ENCODE peak calls at places on chromosomes 16 and 17, in eight cellular contexts. D, K, O, E, N, B, W and R are unnamed samples.

GRCh38 chr17:37062036-37062435 is 113.3 kb downstream of the AATF start:
- DNase-seq in K (no peak), N (no peak), E (no peak), W (no peak), D (no peak), O (no peak), B (no peak), R (no peak)

GRCh38 chr17:61088556-61088955 is 311.1 kb upstream of the TBX2 start:
- DNase-seq in D (no peak), E (no peak), O (no peak), K (no peak), B (no peak), W (peak), N (no peak), R (no peak)

GRCh38 chr16:88809068-88809675 is 2.6 kb downstream of the APRT start:
- DNase-seq in K (no peak), O (no peak), B (no peak), D (no peak), N (no peak), W (peak), E (no peak), R (no peak)

GRCh38 chr16:48164907-48165715 is 9.3 kb upstream of the ABCC12 start:
- DNase-seq in E (peak), N (peak), K (peak), O (peak), B (peak), W (peak), D (peak), R (peak)

GRCh38 chr17:59000022-59000421 is 106.7 kb downstream of the TRIM37 start:
- DNase-seq in W (no peak), N (no peak), O (no peak), B (no peak), D (no peak), E (no peak), K (no peak), R (no peak)

GRCh38 chr17:55722742-55723487 is at the start of gene TMEM100:
- DNase-seq in K (no peak), E (no peak), B (no peak), D (no peak), W (no peak), N (no peak), O (no peak), R (no peak)

GRCh38 chr16:55433030-55433429 is 46.0 kb upstream of the MMP2 start:
- DNase-seq in K (no peak), B (no peak), O (no peak), D (no peak), W (no peak), N (no peak), E (no peak), R (no peak)

GRCh38 chr17:37555386-37555785 is 53.8 kb downstream of the SYNRG start:
- DNase-seq in K (no peak), D (no peak), E (no peak), B (no peak), W (no peak), O (no peak), N (no peak), R (no peak)

GRCh38 chr16:53922805-53923645 is 219.1 kb downstream of the FTO start:
- DNase-seq in B (no peak), O (no peak), E (no peak), D (no peak), N (no peak), K (no peak), W (no peak), R (no peak)

GRCh38 chr16:9122969-9123368 is 31.5 kb downstream of the HAPSTR1 start:
- DNase-seq in D (no peak), B (no peak), W (no peak), N (no peak), O (no peak), K (no peak), E (no peak), R (no peak)

GRCh38 chr17:57935833-57936807 is 19.1 kb downstream of the CUEDC1 start:
- DNase-seq in K (no peak), E (no peak), B (peak), W (peak), D (no peak), O (peak), N (no peak), R (no peak)

GRCh38 chr16:51450913-51451312 is 299.8 kb upstream of the SALL1 start:
- DNase-seq in N (no peak), W (no peak), B (no peak), K (no peak), D (no peak), O (no peak), E (no peak), R (no peak)

GRCh38 chr16:67116388-67117311 is 6.9 kb downstream of the PHAF1 start:
- DNase-seq in W (no peak), K (no peak), D (no peak), O (peak), N (no peak), B (no peak), E (no peak), R (no peak)

GRCh38 chr16:66931665-66932064 is 2.5 kb downstream of the CIAO2B start:
- DNase-seq in O (no peak), W (no peak), E (no peak), B (no peak), N (no peak), K (no peak), D (no peak), R (no peak)

GRCh38 chr16:85360323-85361277 is 248.3 kb upstream of the CIBAR2 start:
- DNase-seq in D (no peak), E (no peak), W (no peak), O (no peak), B (no peak), N (peak), K (peak), R (no peak)

GRCh38 chr16:66408181-66409048 is 18.7 kb upstream of the BEAN1 start:
- DNase-seq in N (peak), D (no peak), K (peak), W (peak), B (no peak), E (no peak), O (no peak), R (no peak)

GRCh38 chr17:75288784-75289121 is 480 bp downstream of the SLC25A19 start:
- DNase-seq in D (no peak), W (peak), O (no peak), N (peak), E (no peak), B (no peak), K (peak), R (peak)

GRCh38 chr17:8916470-8916869 is 49.0 kb upstream of the PIK3R6 start:
- DNase-seq in K (no peak), D (no peak), N (no peak), B (no peak), W (no peak), E (no peak), O (no peak), R (no peak)

GRCh38 chr16:12350945-12351344 is 374.4 kb downstream of the SNX29 start:
- DNase-seq in K (no peak), N (no peak), D (no peak), B (no peak), O (no peak), W (no peak), E (no peak), R (no peak)

GRCh38 chr17:73909156-73909555 is 264.9 kb upstream of the SDK2 start:
- DNase-seq in N (no peak), E (no peak), K (no peak), B (no peak), D (no peak), W (no peak), O (no peak), R (no peak)

GRCh38 chr16:1363501-1364041 is 11.8 kb downstream of the GNPTG start:
- DNase-seq in O (no peak), N (peak), E (no peak), W (peak), K (peak), B (no peak), D (peak), R (peak)

GRCh38 chr17:83067071-83067717 is 12.2 kb upstream of the METRNL start:
- DNase-seq in E (no peak), K (no peak), D (no peak), O (no peak), B (no peak), W (no peak), N (no peak), R (no peak)

GRCh38 chr17:9346296-9346926 is 229.2 kb downstream of the STX8 start:
- DNase-seq in O (no peak), D (no peak), B (no peak), K (no peak), N (no peak), W (no peak), E (no peak), R (no peak)

GRCh38 chr16:21991621-21992020 is 9.3 kb downstream of the PDZD9 start:
- DNase-seq in O (no peak), N (no peak), E (no peak), W (no peak), D (no peak), K (no peak), B (no peak), R (no peak)

GRCh38 chr16:2276501-2277195 is 8.7 kb upstream of the RNPS1 start:
- DNase-seq in N (no peak), B (no peak), K (no peak), O (no peak), E (no peak), D (no peak), W (no peak), R (no peak)